ENCODE peak calls at places on chromosome 22, in eight cellular contexts. One of them, this sample, is unnamed.
A peak's percentile ranks its signal among the peaks of the same experiment; 100 is the strongest.

GRCh38 chr22:23686416-23687024 is 4.3 kb upstream of the RGL4 start:
- DNase-seq in IMR-90: no peak
- DNase-seq in breast epithelium: no peak
- DNase-seq in A549: no peak
- DNase-seq in upper lobe of left lung: no peak
- DNase-seq in adrenal gland: no peak
- DNase-seq in tibial nerve: no peak
- DNase-seq in endothelial cell of umbilical vein: no peak
- DNase-seq in this sample: no peak

GRCh38 chr22:27139935-27140493 is 482.6 kb downstream of the MIAT start:
- DNase-seq in IMR-90: peak; percentile 83
- DNase-seq in breast epithelium: no peak
- DNase-seq in A549: peak; percentile 68
- DNase-seq in upper lobe of left lung: no peak
- DNase-seq in adrenal gland: peak; percentile 24
- DNase-seq in tibial nerve: no peak
- DNase-seq in endothelial cell of umbilical vein: peak; percentile 68
- DNase-seq in this sample: peak; percentile 36

GRCh38 chr22:19133561-19133960 is 2.5 kb downstream of the TSSK2 start:
- DNase-seq in IMR-90: no peak
- DNase-seq in breast epithelium: no peak
- DNase-seq in A549: no peak
- DNase-seq in upper lobe of left lung: peak; percentile 60
- DNase-seq in adrenal gland: no peak
- DNase-seq in tibial nerve: no peak
- DNase-seq in endothelial cell of umbilical vein: no peak
- DNase-seq in this sample: no peak

GRCh38 chr22:26751217-26751616 is 93.8 kb downstream of the MIAT start:
- DNase-seq in IMR-90: no peak
- DNase-seq in breast epithelium: no peak
- DNase-seq in A549: peak; percentile 87
- DNase-seq in upper lobe of left lung: no peak
- DNase-seq in adrenal gland: peak; percentile 38
- DNase-seq in tibial nerve: no peak
- DNase-seq in endothelial cell of umbilical vein: peak; percentile 84
- DNase-seq in this sample: peak; percentile 72

GRCh38 chr22:23187871-23188700 is 7.8 kb downstream of the BCR start:
- DNase-seq in IMR-90: peak; percentile 23
- DNase-seq in breast epithelium: no peak
- DNase-seq in A549: no peak
- DNase-seq in upper lobe of left lung: no peak
- DNase-seq in adrenal gland: peak; percentile 34
- DNase-seq in tibial nerve: no peak
- DNase-seq in endothelial cell of umbilical vein: peak; percentile 82
- DNase-seq in this sample: no peak

GRCh38 chr22:28883917-28884753 is 763 bp downstream of the ZNRF3 start:
- DNase-seq in IMR-90: peak; percentile 44
- DNase-seq in breast epithelium: peak; percentile 44
- DNase-seq in A549: peak; percentile 20
- DNase-seq in upper lobe of left lung: peak; percentile 91
- DNase-seq in adrenal gland: peak; percentile 35
- DNase-seq in tibial nerve: no peak
- DNase-seq in endothelial cell of umbilical vein: peak; percentile 27
- DNase-seq in this sample: peak; percentile 55

GRCh38 chr22:50606561-50607365 is 6.2 kb downstream of the MAPK8IP2 start:
- DNase-seq in IMR-90: no peak
- DNase-seq in breast epithelium: no peak
- DNase-seq in A549: no peak
- DNase-seq in upper lobe of left lung: peak; percentile 55
- DNase-seq in adrenal gland: no peak
- DNase-seq in tibial nerve: no peak
- DNase-seq in endothelial cell of umbilical vein: no peak
- DNase-seq in this sample: no peak

GRCh38 chr22:33807465-33807864 is 112.8 kb downstream of the LARGE1 start:
- DNase-seq in IMR-90: peak; percentile 48
- DNase-seq in breast epithelium: no peak
- DNase-seq in A549: no peak
- DNase-seq in upper lobe of left lung: no peak
- DNase-seq in adrenal gland: peak; percentile 44
- DNase-seq in tibial nerve: no peak
- DNase-seq in endothelial cell of umbilical vein: no peak
- DNase-seq in this sample: no peak

GRCh38 chr22:42623301-42623751 is 8.6 kb upstream of the POLDIP3 start:
- DNase-seq in IMR-90: no peak
- DNase-seq in breast epithelium: no peak
- DNase-seq in A549: no peak
- DNase-seq in upper lobe of left lung: peak; percentile 78
- DNase-seq in adrenal gland: no peak
- DNase-seq in tibial nerve: no peak
- DNase-seq in endothelial cell of umbilical vein: no peak
- DNase-seq in this sample: no peak

GRCh38 chr22:22143448-22143847 is 101.1 kb upstream of the VPREB1 start:
- DNase-seq in IMR-90: no peak
- DNase-seq in breast epithelium: no peak
- DNase-seq in A549: no peak
- DNase-seq in upper lobe of left lung: no peak
- DNase-seq in adrenal gland: no peak
- DNase-seq in tibial nerve: no peak
- DNase-seq in endothelial cell of umbilical vein: no peak
- DNase-seq in this sample: no peak

DNA sequence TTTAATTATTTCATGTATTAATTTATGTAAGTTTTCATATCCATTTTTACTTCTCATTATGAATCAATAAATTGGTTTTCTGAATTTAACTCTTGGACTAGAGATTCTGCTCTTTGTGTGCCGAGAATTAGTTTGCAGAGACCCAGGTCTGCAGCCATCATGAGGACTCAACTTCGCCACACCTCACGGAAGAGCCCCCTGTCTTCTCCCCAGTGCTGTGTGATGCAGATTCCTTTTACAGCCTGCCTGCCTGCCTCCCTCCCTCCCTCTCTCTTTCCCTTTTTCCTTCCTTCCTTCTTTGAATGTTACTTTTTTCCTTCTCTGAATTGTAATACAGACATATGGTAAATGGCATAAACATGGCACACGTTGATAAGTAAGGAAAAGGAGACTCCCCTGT is 947.7 kb downstream of the TBC1D22A start:
- DNase-seq in IMR-90: no peak
- DNase-seq in breast epithelium: no peak
- DNase-seq in A549: no peak
- DNase-seq in upper lobe of left lung: no peak
- DNase-seq in adrenal gland: no peak
- DNase-seq in tibial nerve: no peak
- DNase-seq in endothelial cell of umbilical vein: no peak
- DNase-seq in this sample: no peak
- TF ChIP-seq POLR2A in IMR-90: no peak
- TF ChIP-seq POLR2A in breast epithelium: no peak
- TF ChIP-seq POLR2A in A549: no peak
- TF ChIP-seq POLR2A in upper lobe of left lung: no peak
- TF ChIP-seq POLR2A in adrenal gland: no peak
- TF ChIP-seq POLR2A in tibial nerve: no peak
- TF ChIP-seq POLR2A in endothelial cell of umbilical vein: no peak
- TF ChIP-seq POLR2A in this sample: no peak

GRCh38 chr22:44493206-44493605 is 4.8 kb downstream of the RTL6 start:
- DNase-seq in IMR-90: no peak
- DNase-seq in breast epithelium: no peak
- DNase-seq in A549: no peak
- DNase-seq in upper lobe of left lung: no peak
- DNase-seq in adrenal gland: no peak
- DNase-seq in tibial nerve: no peak
- DNase-seq in endothelial cell of umbilical vein: no peak
- DNase-seq in this sample: no peak
- H3K4me3 ChIP-seq in IMR-90: no peak overlapping the region
- H3K4me3 ChIP-seq in breast epithelium: no peak overlapping the region
- H3K4me3 ChIP-seq in A549: no peak overlapping the region
- H3K4me3 ChIP-seq in upper lobe of left lung: no peak overlapping the region
- H3K4me3 ChIP-seq in adrenal gland: no peak overlapping the region
- H3K4me3 ChIP-seq in tibial nerve: no peak overlapping the region
- H3K4me3 ChIP-seq in endothelial cell of umbilical vein: no peak overlapping the region
- H3K4me3 ChIP-seq in this sample: no peak overlapping the region

GRCh38 chr22:40446203-40446602 is 75.8 kb downstream of the SGSM3 start:
- DNase-seq in IMR-90: no peak
- DNase-seq in breast epithelium: no peak
- DNase-seq in A549: no peak
- DNase-seq in upper lobe of left lung: no peak
- DNase-seq in adrenal gland: no peak
- DNase-seq in tibial nerve: no peak
- DNase-seq in endothelial cell of umbilical vein: no peak
- DNase-seq in this sample: no peak
- H3K4me1 ChIP-seq in IMR-90: peaks cover 10% of the 10 kb centered on the region
- H3K4me1 ChIP-seq in breast epithelium: peaks cover 10% of the 10 kb centered on the region
- H3K4me1 ChIP-seq in A549: peaks cover 33% of the 10 kb centered on the region
- H3K4me1 ChIP-seq in upper lobe of left lung: peaks cover 40% of the 10 kb centered on the region
- H3K4me1 ChIP-seq in adrenal gland: no peaks in the 10 kb centered on the region
- H3K4me1 ChIP-seq in tibial nerve: peaks cover 75% of the 10 kb centered on the region
- H3K4me1 ChIP-seq in endothelial cell of umbilical vein: no peaks in the 10 kb centered on the region
- H3K4me1 ChIP-seq in this sample: peaks cover 52% of the 10 kb centered on the region

DNA sequence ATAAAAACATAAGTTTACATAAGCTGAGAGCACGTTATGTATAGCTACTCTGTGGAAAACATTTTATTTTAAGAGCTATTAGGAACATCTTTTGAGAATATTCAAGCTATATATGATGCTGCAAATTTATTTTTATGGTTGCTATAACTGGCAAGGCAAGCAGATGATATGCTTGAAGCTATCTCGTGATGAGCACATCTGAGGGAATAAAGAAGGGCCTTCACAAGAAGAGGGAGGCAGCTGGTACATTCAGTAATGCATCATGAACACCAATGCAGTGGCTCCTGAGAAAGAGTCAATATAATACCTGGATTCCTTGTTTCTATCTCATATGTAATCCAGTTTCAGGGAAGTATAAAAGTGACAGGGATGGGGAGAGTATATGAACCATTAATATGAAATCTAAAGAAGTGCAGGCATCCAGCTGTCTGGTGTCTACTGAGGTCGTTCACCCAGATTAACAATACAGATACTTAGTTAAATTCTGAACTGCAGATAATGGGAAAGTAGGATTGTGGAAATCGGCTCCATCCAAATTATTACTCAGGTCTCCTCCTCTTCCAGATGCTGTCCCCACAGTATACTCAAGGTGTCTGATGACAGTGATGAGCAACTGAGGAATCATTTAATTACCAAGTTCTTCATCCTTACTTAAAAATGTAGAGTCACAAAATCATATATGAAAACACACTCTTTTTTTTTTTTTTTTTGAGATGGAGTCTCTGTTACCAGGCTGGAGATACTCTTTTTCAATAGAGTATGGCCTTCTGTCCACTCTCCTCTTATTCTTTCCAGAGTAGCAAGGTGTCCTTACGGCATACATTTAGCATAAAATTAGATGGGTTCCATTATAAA is 100.3 kb upstream of the SERPIND1 start:
- DNase-seq in IMR-90: no peak
- DNase-seq in breast epithelium: no peak
- DNase-seq in A549: no peak
- DNase-seq in upper lobe of left lung: no peak
- DNase-seq in adrenal gland: no peak
- DNase-seq in tibial nerve: no peak
- DNase-seq in endothelial cell of umbilical vein: no peak
- DNase-seq in this sample: no peak
- TF ChIP-seq POLR2A in IMR-90: no peak
- TF ChIP-seq POLR2A in breast epithelium: no peak
- TF ChIP-seq POLR2A in A549: no peak
- TF ChIP-seq POLR2A in upper lobe of left lung: no peak
- TF ChIP-seq POLR2A in adrenal gland: no peak
- TF ChIP-seq POLR2A in tibial nerve: no peak
- TF ChIP-seq POLR2A in endothelial cell of umbilical vein: no peak
- TF ChIP-seq POLR2A in this sample: no peak

This sample was measured in thyroid gland.